ENCODE peak calls at places on chromosome 21, in ten cellular contexts. A, V, J, H, Z, C, I, G, O and F are unnamed samples.

GRCh38 chr21:41119901-41120300 is 48.1 kb upstream of the BACE2 start:
- DNase-seq in A (no peak), V (no peak), J (no peak), H (no peak), Z (no peak), C (no peak), I (no peak), G (no peak), O (no peak), F (no peak)

GRCh38 chr21:44892536-44893277 is 19.2 kb upstream of the PTTG1IP start:
- DNase-seq in A (peak), V (peak), J (peak), H (peak), Z (peak), C (no peak), I (peak), G (peak), O (no peak), F (peak)

GRCh38 chr21:41316641-41317392 is at the start of gene FAM3B:
- DNase-seq in A (no peak), V (no peak), J (no peak), H (no peak), Z (no peak), C (no peak), I (no peak), G (no peak), O (no peak), F (no peak)

GRCh38 chr21:44697811-44698734 is 1.1 kb downstream of the KRTAP10-12 start:
- DNase-seq in A (no peak), V (no peak), J (no peak), H (no peak), Z (no peak), C (no peak), I (no peak), G (no peak), O (no peak), F (no peak)

GRCh38 chr21:25558123-25558522 is 49.2 kb downstream of the MRPL39 start:
- DNase-seq in A (peak), V (peak), J (no peak), H (no peak), Z (no peak), C (no peak), I (no peak), G (no peak), O (no peak), F (no peak)

GRCh38 chr21:43916691-43917514 is 51.9 kb downstream of the AGPAT3 start:
- DNase-seq in A (peak), V (no peak), J (peak), H (no peak), Z (no peak), C (no peak), I (no peak), G (no peak), O (no peak), F (no peak)

GRCh38 chr21:39647476-39647875 is 34.7 kb downstream of the B3GALT5 start:
- DNase-seq in A (peak), V (peak), J (no peak), H (peak), Z (no peak), C (peak), I (no peak), G (no peak), O (peak), F (no peak)

GRCh38 chr21:18049461-18049860 is 195.2 kb upstream of the CHODL start:
- DNase-seq in A (no peak), V (no peak), J (no peak), H (no peak), Z (no peak), C (no peak), I (no peak), G (no peak), O (no peak), F (no peak)

GRCh38 chr21:43571976-43572375 is 87.3 kb downstream of the HSF2BP start:
- DNase-seq in A (no peak), V (no peak), J (no peak), H (no peak), Z (peak), C (no peak), I (no peak), G (no peak), O (no peak), F (no peak)

GRCh38 chr21:14056771-14057191 is 154.0 kb downstream of the LIPI start:
- DNase-seq in A (no peak), V (no peak), J (no peak), H (no peak), Z (peak), C (no peak), I (no peak), G (no peak), O (no peak), F (no peak)

GRCh38 chr21:23968722-23969647 is 1638.3 kb downstream of the MRPL39 start:
- DNase-seq in A (no peak), V (no peak), J (peak), H (peak), Z (no peak), C (no peak), I (peak), G (peak), O (peak), F (peak)

GRCh38 chr21:28099296-28099695 is 893.4 kb downstream of the LTN1 start:
- DNase-seq in A (peak), V (peak), J (no peak), H (no peak), Z (peak), C (peak), I (peak), G (peak), O (no peak), F (peak)

GRCh38 chr21:32248616-32249550 is 30.0 kb downstream of the MIS18A start:
- DNase-seq in A (no peak), V (no peak), J (no peak), H (no peak), Z (no peak), C (no peak), I (no peak), G (no peak), O (peak), F (peak)

GRCh38 chr21:44801468-44802395 is at the start of gene UBE2G2:
- DNase-seq in A (peak), V (peak), J (peak), H (peak), Z (peak), C (peak), I (peak), G (peak), O (no peak), F (peak)

GRCh38 chr21:44298301-44298700 is 1.6 kb upstream of the PFKL start:
- DNase-seq in A (no peak), V (peak), J (no peak), H (no peak), Z (no peak), C (no peak), I (peak), G (no peak), O (no peak), F (peak)

GRCh38 chr21:44845418-44846200 is 27.7 kb upstream of the SUMO3 start:
- DNase-seq in A (peak), V (peak), J (peak), H (no peak), Z (peak), C (peak), I (peak), G (peak), O (no peak), F (peak)

GRCh38 chr21:17492415-17493168 is 20.3 kb upstream of the CXADR start:
- DNase-seq in A (no peak), V (peak), J (no peak), H (no peak), Z (no peak), C (peak), I (no peak), G (no peak), O (no peak), F (no peak)

GRCh38 chr21:43809853-43810504 is 20.6 kb downstream of the RRP1 start:
- DNase-seq in A (no peak), V (no peak), J (no peak), H (no peak), Z (no peak), C (no peak), I (no peak), G (no peak), O (no peak), F (no peak)

GRCh38 chr21:43662286-43662685 is 2.9 kb downstream of the RRP1B start:
- DNase-seq in A (no peak), V (no peak), J (no peak), H (no peak), Z (no peak), C (no peak), I (no peak), G (no peak), O (no peak), F (no peak)

GRCh38 chr21:40335689-40336088 is 468.5 kb downstream of the PCP4 start:
- DNase-seq in A (no peak), V (no peak), J (no peak), H (no peak), Z (no peak), C (no peak), I (no peak), G (no peak), O (no peak), F (no peak)

GRCh38 chr21:33069994-33070811 is at the start of gene OLIG1:
- DNase-seq in A (peak), V (peak), J (no peak), H (no peak), Z (peak), C (peak), I (peak), G (peak), O (no peak), F (no peak)

GRCh38 chr21:43206231-43207042 is 37.6 kb downstream of the CRYAA start:
- DNase-seq in A (no peak), V (no peak), J (no peak), H (no peak), Z (no peak), C (no peak), I (no peak), G (no peak), O (no peak), F (no peak)

GRCh38 chr21:36859744-36860501 is 106.5 kb downstream of the HLCS start:
- DNase-seq in A (peak), V (peak), J (peak), H (peak), Z (peak), C (no peak), I (peak), G (peak), O (no peak), F (no peak)

GRCh38 chr21:43917515-43918384 is 52.7 kb downstream of the AGPAT3 start:
- DNase-seq in A (no peak), V (no peak), J (no peak), H (no peak), Z (no peak), C (no peak), I (no peak), G (no peak), O (no peak), F (no peak)

DNA sequence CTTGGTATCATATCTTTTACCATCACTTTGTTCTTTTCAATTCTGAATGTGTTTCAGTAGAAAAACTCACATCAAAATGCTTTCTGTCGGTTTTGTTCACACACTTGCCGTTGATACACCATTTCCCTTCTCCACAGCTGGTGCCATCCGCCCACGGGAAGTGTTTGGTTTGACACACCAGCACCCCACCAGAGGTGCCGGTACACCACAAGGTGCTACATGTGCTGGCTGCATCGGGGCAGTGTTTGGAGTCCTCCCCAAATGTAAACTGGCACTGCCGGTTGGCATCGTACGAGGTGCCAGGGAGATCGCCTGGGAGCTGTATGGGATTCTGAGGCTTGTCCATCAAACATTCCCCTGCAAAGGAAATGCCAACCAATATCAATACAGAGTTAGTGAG is 5.0 kb downstream of the ADAMTS1 start:
- DNase-seq in A (no peak), V (no peak), J (no peak), H (no peak), Z (no peak), C (no peak), I (no peak), G (no peak), O (no peak), F (peak)
- H3K4me3 ChIP-seq in A (peak), V (peak), J (no peak), H (no peak), Z (no peak), C (no peak), I (no peak), G (no peak), O (no peak), F (peak)

GRCh38 chr21:30463713-30464112 is 16.5 kb downstream of the KRTAP19-1 start:
- DNase-seq in A (no peak), V (no peak), J (no peak), H (no peak), Z (no peak), C (no peak), I (no peak), G (no peak), O (no peak), F (no peak)
- TF ChIP-seq CTCF in A (no peak), V (peak), J (no peak), H (peak), Z (peak), C (peak), I (peak), G (no peak), O (peak), F (no peak)

GRCh38 chr21:46320331-46320801 is 3.3 kb downstream of the C21orf58 start:
- DNase-seq in A (peak), V (no peak), J (no peak), H (no peak), Z (no peak), C (no peak), I (no peak), G (no peak), O (no peak), F (no peak)
- H3K4me3 ChIP-seq in A (peak), V (no peak), J (no peak), H (peak), Z (no peak), C (no peak), I (no peak), G (no peak), O (peak), F (no peak)

DNA sequence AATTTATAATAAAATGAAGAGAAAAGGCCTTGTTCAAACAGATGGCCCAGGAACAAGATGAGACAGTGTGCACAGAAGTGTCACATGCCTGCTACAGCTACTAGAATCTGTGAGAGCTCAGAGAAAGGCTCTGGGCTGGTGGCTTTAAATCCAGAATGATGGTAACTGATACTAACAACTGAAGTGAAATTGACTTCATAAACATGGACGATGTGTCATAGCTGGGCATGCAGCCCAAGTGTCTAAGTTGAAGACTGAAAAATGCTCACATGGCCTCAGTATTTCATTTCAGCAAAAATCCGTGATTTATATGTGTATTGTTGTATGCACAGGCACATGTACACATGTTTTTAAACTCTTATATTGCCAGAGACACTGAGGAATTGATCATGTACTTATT is 208.3 kb upstream of the RUNX1 start:
- DNase-seq in A (peak), V (peak), J (no peak), H (peak), Z (peak), C (peak), I (peak), G (peak), O (peak), F (peak)
- TF ChIP-seq CTCF in A (no peak), V (no peak), J (no peak), H (no peak), Z (no peak), C (no peak), I (no peak), G (no peak), O (no peak), F (no peak)

DNA sequence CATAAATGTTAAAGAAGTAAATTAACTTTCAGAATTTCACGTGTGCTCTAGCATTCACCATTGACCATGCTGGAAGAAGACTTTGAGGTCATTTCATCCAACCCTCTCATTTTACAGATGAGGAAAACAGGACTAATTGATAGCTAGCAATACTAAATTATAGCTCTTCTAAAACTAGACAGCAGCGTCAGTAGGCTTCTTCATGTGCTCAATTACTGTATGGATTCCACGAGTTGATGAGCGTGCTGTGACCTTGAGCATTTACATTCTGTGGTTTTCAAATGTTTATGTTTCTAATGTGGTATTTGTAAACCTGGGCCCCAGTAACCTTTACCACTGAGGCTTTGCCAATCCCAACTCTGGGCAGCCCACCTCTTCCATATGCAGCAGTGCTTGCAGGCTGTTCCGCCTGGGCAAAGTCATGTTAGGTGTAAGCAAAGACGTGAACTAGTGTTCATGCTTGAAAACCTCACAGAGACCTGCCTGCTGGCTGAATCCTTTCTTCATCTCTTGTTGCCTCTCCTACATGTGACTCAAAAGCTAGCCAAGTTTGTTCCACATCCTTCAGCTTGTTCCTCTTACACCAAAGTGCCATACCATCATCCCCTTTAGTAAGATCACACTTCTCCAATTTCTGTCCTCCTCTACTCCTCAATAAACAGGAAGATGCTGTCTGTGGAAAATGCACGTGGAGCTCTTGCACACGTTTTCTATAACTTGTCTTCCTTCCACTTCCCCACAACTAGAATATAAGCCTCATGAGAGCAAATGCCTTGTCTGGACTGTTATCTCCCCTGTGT is 17.2 kb downstream of the KCNJ15 start:
- DNase-seq in A (peak), V (no peak), J (no peak), H (no peak), Z (no peak), C (no peak), I (no peak), G (peak), O (no peak), F (no peak)
- H3K4me3 ChIP-seq in A (no peak), V (no peak), J (no peak), H (no peak), Z (no peak), C (no peak), I (no peak), G (no peak), O (no peak), F (no peak)